ENCODE peak calls at places on chromosomes 6 and 20, in seven cellular contexts. C is ascending aorta, D is AG04450, W is fibroblast of lung, P is H9, I is Caco-2, N is kidney epithelial cell. E is an unnamed sample. For H3K27me3, the result is how much of the 10 kb centered on the place peaks cover.

GRCh38 chr6:20870493-20870892 is 336.2 kb downstream of the CDKAL1 start:
- DNase-seq in C (no peak), D (no peak), W (no peak), P (no peak), I (no peak), N (no peak), E (no peak)

GRCh38 chr6:89243331-89243629 is 26.1 kb upstream of the GABRR1 start:
- DNase-seq in C (no peak), D (no peak), W (no peak), P (no peak), I (no peak), N (no peak), E (no peak)

GRCh38 chr6:152124432-152125074 is 317.1 kb downstream of the ESR1 start:
- DNase-seq in C (no peak), D (peak), W (peak), P (no peak), I (no peak), N (peak), E (peak)

GRCh38 chr6:38326837-38327236 is 312.9 kb downstream of the BTBD9 start:
- DNase-seq in C (no peak), D (no peak), W (no peak), P (no peak), I (no peak), N (no peak), E (no peak)

GRCh38 chr6:127177030-127177928 is 58.8 kb downstream of the RSPO3 start:
- DNase-seq in C (no peak), D (no peak), W (peak), P (no peak), I (no peak), N (no peak), E (no peak)

GRCh38 chr20:3111507-3111906 is 27.0 kb upstream of the AVP start:
- DNase-seq in C (no peak), D (no peak), W (no peak), P (no peak), I (no peak), N (no peak), E (no peak)

GRCh38 chr20:54228841-54229240 is 21.0 kb downstream of the PFDN4 start:
- DNase-seq in C (no peak), D (no peak), W (peak), P (no peak), I (no peak), N (no peak), E (peak)

GRCh38 chr20:33733654-33734576 is 2.1 kb downstream of the ZNF341 start:
- DNase-seq in C (no peak), D (no peak), W (peak), P (no peak), I (peak), N (no peak), E (no peak)

GRCh38 chr6:137342607-137343186 is 123.5 kb upstream of the IFNGR1 start:
- DNase-seq in C (no peak), D (no peak), W (no peak), P (no peak), I (peak), N (no peak), E (no peak)

GRCh38 chr6:89145461-89145961 is 344 bp upstream of the PM20D2 start:
- DNase-seq in C (no peak), D (no peak), W (peak), P (no peak), I (no peak), N (no peak), E (peak)

GRCh38 chr6:31734703-31735500 is 1.4 kb downstream of the CLIC1 start:
- DNase-seq in C (peak), D (no peak), W (peak), P (peak), I (peak), N (no peak), E (peak)

GRCh38 chr6:123338394-123338793 is 298.4 kb downstream of the TRDN start:
- DNase-seq in C (no peak), D (no peak), W (no peak), P (no peak), I (no peak), N (no peak), E (no peak)

GRCh38 chr20:50416269-50416863 is 93.8 kb upstream of the PTPN1 start:
- DNase-seq in C (no peak), D (no peak), W (no peak), P (no peak), I (no peak), N (no peak), E (no peak)

GRCh38 chr20:32752458-32753250 is 9.4 kb upstream of the COMMD7 start:
- DNase-seq in C (no peak), D (peak), W (peak), P (no peak), I (peak), N (peak), E (peak)

GRCh38 chr20:1299522-1299921 is 29.4 kb downstream of the SDCBP2 start:
- DNase-seq in C (no peak), D (no peak), W (no peak), P (peak), I (peak), N (no peak), E (no peak)

GRCh38 chr6:68635412-68635705 is 277 bp downstream of the ADGRB3 start:
- DNase-seq in C (no peak), D (no peak), W (no peak), P (no peak), I (no peak), N (no peak), E (no peak)

GRCh38 chr20:19784511-19785172 is 26.6 kb downstream of the RIN2 start:
- DNase-seq in C (no peak), D (peak), W (peak), P (peak), I (peak), N (peak), E (peak)

GRCh38 chr6:18058429-18058828 is 64.0 kb downstream of the NHLRC1 start:
- DNase-seq in C (no peak), D (no peak), W (no peak), P (no peak), I (no peak), N (no peak), E (no peak)

GRCh38 chr20:53743607-53744260 is 150.1 kb upstream of the ZNF217 start:
- DNase-seq in C (no peak), D (no peak), W (no peak), P (no peak), I (no peak), N (no peak), E (no peak)

GRCh38 chr20:10673831-10674683 is at the start of gene JAG1:
- DNase-seq in C (peak), D (peak), W (peak), P (peak), I (peak), N (peak), E (peak)

GRCh38 chr20:13510837-13511488 is 127.8 kb downstream of the TASP1 start:
- DNase-seq in C (no peak), D (no peak), W (peak), P (no peak), I (no peak), N (no peak), E (no peak)

GRCh38 chr6:117548797-117549301 is 53.5 kb downstream of the GOPC start:
- DNase-seq in C (no peak), D (no peak), W (peak), P (no peak), I (no peak), N (peak), E (peak)

GRCh38 chr20:2005831-2006426 is 12.1 kb upstream of the PDYN start:
- DNase-seq in C (no peak), D (peak), W (peak), P (peak), I (peak), N (peak), E (peak)

GRCh38 chr6:93822434-93823265 is 403.3 kb upstream of the EPHA7 start:
- DNase-seq in C (no peak), D (no peak), W (no peak), P (no peak), I (no peak), N (no peak), E (no peak)

GRCh38 chr6:167094820-167095637 is 27.9 kb upstream of the CCR6 start:
- DNase-seq in C (no peak), D (no peak), W (no peak), P (no peak), I (no peak), N (no peak), E (no peak)

GRCh38 chr6:27297857-27298730 is 14.0 kb downstream of the POM121L2 start:
- DNase-seq in C (no peak), D (no peak), W (peak), P (peak), I (peak), N (no peak), E (no peak)

GRCh38 chr6:52595000-52595795 is 18.3 kb upstream of the TRAM2 start:
- DNase-seq in C (no peak), D (peak), W (peak), P (peak), I (no peak), N (peak), E (no peak)

GRCh38 chr6:106094261-106094963 is 8.3 kb downstream of the PRDM1 start:
- DNase-seq in C (no peak), D (no peak), W (no peak), P (no peak), I (no peak), N (no peak), E (no peak)

GRCh38 chr6:36724514-36725385 is 27.1 kb downstream of the RAB44 start:
- DNase-seq in C (no peak), D (peak), W (peak), P (peak), I (peak), N (peak), E (no peak)

GRCh38 chr6:149719531-149719930 is 1.6 kb upstream of the LATS1 start:
- DNase-seq in C (no peak), D (no peak), W (no peak), P (no peak), I (no peak), N (no peak), E (no peak)
- TF ChIP-seq CTCF in C (no peak), D (no peak), W (no peak), P (no peak), I (no peak), N (no peak), E (no peak)

GRCh38 chr20:64101731-64102621 is 5.4 kb downstream of the NPBWR2 start:
- DNase-seq in C (no peak), D (no peak), W (no peak), P (peak), I (peak), N (no peak), E (no peak)

GRCh38 chr20:64099880-64100565 is 7.3 kb downstream of the NPBWR2 start:
- DNase-seq in C (no peak), D (no peak), W (no peak), P (no peak), I (no peak), N (no peak), E (no peak)

GRCh38 chr20:64100566-64100888 is 6.8 kb downstream of the NPBWR2 start:
- DNase-seq in C (no peak), D (no peak), W (no peak), P (no peak), I (no peak), N (no peak), E (no peak)

GRCh38 chr20:64102647-64103354 is 4.6 kb downstream of the NPBWR2 start:
- DNase-seq in C (no peak), D (no peak), W (no peak), P (peak), I (peak), N (no peak), E (no peak)

GRCh38 chr20:64100946-64101688 is 6.2 kb downstream of the NPBWR2 start:
- DNase-seq in C (no peak), D (no peak), W (no peak), P (no peak), I (no peak), N (no peak), E (no peak)
- H3K27me3 ChIP-seq in C (under half), D (under half), W (under half), P (under half), I (under half), N (under half), E (under half)

GRCh38 chr6:168334072-168334471 is 14.5 kb upstream of the DACT2 start:
- DNase-seq in C (no peak), D (no peak), W (no peak), P (no peak), I (no peak), N (no peak), E (no peak)
- TF ChIP-seq CTCF in C (no peak), D (no peak), W (no peak), P (no peak), I (no peak), N (no peak), E (no peak)

DNA sequence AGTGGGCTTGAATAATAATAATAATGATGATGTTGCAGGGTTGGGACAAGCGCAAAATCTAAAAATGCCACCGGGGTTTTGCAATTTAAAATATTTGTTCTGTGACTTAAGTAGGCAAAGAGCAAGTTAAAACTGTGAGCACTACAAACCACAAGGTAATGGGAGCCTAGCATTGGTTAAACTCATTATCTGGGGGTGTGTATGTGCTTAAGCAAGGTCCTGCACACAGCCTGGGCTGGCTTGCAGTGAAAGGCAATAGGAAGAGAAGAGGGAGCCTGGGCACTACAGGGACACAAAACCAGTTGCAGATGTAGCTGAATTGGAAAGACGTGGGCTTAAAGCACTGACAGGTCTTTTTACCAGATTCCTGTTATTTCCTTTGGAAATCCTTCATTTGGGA is 11.7 kb downstream of the SIM1 start:
- DNase-seq in C (no peak), D (no peak), W (no peak), P (no peak), I (no peak), N (no peak), E (no peak)
- H3K27me3 ChIP-seq in C (half or more), D (half or more), W (half or more), P (half or more), I (under half), N (half or more), E (half or more)

GRCh38 chr20:46791722-46792416 is 82.4 kb downstream of the SLC2A10 start:
- DNase-seq in C (no peak), D (no peak), W (no peak), P (no peak), I (no peak), N (no peak), E (no peak)
- TF ChIP-seq CTCF in C (no peak), D (no peak), W (no peak), P (peak), I (no peak), N (no peak), E (no peak)

GRCh38 chr6:77463308-77463880 is at the start of gene HTR1B:
- DNase-seq in C (no peak), D (no peak), W (peak), P (peak), I (no peak), N (no peak), E (peak)

GRCh38 chr6:77468939-77469338 is 5.6 kb upstream of the HTR1B start:
- DNase-seq in C (no peak), D (no peak), W (no peak), P (no peak), I (no peak), N (no peak), E (no peak)

GRCh38 chr6:77467038-77467437 is 3.7 kb upstream of the HTR1B start:
- DNase-seq in C (no peak), D (no peak), W (peak), P (no peak), I (no peak), N (no peak), E (peak)

GRCh38 chr6:77463881-77464867 is 883 bp upstream of the HTR1B start:
- DNase-seq in C (no peak), D (no peak), W (no peak), P (peak), I (no peak), N (no peak), E (no peak)

DNA sequence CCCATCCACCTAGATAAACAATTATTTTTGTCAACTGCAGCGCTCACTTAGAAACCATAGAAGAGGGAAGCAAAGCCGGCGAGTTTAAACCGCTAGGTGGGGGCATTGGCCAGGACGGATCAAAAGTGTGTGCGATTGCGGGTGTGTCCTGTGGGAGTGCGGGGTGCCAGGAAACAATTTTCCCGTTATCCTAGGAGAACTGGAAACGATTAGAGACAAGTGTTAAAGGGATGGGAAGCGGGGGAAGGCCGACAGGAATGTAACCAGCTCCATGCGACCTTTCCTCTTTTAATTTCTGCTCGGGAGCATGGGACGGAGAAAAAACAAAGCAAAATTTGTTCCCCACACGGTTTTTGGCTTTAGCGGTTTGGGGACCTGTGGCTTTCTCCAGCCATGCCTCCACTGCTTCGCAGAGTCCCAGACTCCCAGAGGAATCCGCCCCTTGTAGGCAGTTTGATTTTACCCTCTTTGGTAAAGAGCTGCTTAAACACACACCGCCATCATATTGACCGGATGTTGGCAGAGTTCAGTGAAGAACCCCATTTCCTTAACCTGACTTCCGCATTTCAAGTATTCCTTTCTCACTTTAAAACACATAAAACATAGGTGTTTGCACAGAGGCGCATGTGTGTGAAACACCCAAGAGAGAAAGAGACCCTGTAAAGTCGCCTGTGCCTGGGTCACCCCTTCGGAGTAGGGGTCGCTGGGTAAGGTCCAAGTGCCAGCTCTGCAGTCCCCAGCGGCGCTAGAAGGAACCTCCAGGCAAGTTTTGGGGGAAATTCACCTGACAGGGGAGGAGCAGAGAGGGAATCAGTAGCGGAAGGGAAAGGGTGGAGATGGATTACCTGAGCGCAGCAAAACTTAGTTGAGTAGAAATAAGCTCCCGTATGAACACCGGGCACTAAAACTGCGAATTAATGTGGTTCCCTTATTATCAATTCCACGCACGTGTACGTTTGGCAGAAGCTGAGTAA is 3.1 kb upstream of the HTR1B start:
- DNase-seq in C (no peak), D (peak), W (peak), P (peak), I (no peak), N (no peak), E (peak)
- H3K27me3 ChIP-seq in C (under half), D (under half), W (under half), P (under half), I (under half), N (under half), E (under half)

DNA sequence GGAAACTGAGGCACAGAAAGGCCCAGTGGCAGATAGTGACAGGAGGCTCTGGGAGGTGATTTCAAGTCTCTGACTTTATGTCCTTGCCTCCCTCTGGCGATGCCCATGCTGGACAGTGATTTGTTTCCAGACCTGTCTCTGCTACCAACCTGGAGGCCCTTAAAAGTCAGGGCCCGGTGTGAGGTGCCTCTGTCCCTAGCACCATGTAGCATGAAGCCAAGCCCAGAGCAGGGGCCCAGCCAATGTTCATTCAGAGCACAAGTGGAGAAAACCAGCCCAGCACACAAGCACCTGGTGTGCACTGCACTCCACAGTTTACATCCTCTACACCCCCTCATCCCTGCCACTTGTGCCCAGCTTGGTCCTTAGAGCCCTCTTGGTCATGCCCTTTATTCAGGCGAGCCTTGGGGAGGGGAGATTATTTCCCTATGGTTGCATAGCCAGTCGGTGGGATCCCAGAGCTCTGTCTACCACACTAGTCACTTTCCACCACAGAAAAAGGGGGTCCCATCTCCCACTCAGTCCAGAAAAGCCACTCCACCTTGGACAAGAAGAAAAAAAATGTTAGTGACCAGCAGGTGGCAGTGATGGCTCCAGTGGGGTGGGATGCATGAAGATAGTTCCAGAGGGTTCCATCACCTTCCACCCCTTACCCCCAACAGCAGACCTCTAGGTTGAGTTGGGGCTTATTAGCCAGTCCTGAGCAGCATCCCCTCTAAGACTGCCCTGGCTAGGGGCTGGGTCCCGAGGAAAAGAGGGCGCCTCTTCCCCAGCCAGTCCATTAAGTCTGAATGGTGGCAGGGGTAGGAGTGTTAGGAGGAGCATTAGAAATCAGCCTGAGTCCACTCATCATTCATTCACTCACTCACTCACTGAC is 30.9 kb downstream of the KIAA1755 start:
- DNase-seq in C (no peak), D (no peak), W (no peak), P (no peak), I (no peak), N (no peak), E (no peak)
- TF ChIP-seq CTCF in C (peak), D (peak), W (peak), P (peak), I (peak), N (peak), E (peak)

DNA sequence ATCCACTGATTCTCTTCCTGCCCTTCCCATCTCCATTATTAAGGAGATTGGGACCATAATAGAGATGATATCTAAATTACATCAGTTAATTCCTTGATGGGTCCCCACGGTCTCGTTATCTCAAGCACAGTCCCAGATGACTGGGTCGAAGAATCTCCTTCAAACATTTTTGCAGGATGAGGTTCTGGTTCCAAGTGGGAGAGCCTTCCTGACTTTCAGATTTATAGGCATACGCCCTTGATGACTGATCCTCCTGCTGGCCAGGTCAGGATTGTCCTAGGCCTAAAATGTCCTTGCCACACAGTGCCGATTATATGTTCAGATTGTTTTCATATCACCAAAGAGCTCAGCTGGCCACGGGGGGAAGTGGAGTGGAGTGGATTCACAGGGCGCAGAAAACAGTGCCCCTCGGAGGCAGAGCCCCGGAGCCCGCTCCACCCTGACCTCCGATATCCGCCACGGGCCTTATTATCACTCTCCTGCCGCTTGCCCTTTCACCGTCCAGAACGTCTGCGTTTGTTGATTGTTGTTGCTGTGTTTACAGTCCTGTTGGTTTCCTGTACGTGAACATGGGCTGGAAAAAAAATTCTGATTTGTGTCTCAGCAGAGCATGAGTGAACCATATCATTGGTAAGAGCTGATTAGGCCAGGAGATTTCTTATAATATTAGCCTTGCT is 8.9 kb downstream of the BMP6 start:
- DNase-seq in C (no peak), D (no peak), W (no peak), P (no peak), I (no peak), N (no peak), E (no peak)
- H3K27me3 ChIP-seq in C (under half), D (under half), W (under half), P (under half), I (under half), N (under half), E (under half)

E was measured in foreskin keratinocyte.